ENCODE peak calls at places on chromosomes 5 and 9, in six cellular contexts. One of them, this sample, is unnamed.

GRCh38 chr5:124902097-124902821 is 155.8 kb upstream of the ZNF608 start:
- DNase-seq in GF-D8: peak
- DNase-seq in spleen: no peak
- DNase-seq in stimulated activated CD4-positive, alpha-beta T cell treated with anti-CD3 and anti-CD28 coated beads, Interleukin-2, amount 100 ng/mL, for 48 hours: no peak
- DNase-seq in SW 1271: no peak
- DNase-seq in non-pigmented ciliary epithelial cell: no peak
- DNase-seq in this sample: no peak

GRCh38 chr5:120958877-120959485 is 494.9 kb downstream of the PRR16 start:
- DNase-seq in stimulated activated CD4-positive, alpha-beta T cell treated with anti-CD3 and anti-CD28 coated beads, Interleukin-2, amount 100 ng/mL, for 48 hours: no peak
- DNase-seq in spleen: no peak
- DNase-seq in GF-D8: no peak
- DNase-seq in SW 1271: no peak
- DNase-seq in non-pigmented ciliary epithelial cell: no peak
- DNase-seq in this sample: no peak

GRCh38 chr5:171535162-171535561 is 115.7 kb downstream of the FGF18 start:
- DNase-seq in non-pigmented ciliary epithelial cell: no peak
- DNase-seq in SW 1271: no peak
- DNase-seq in spleen: no peak
- DNase-seq in stimulated activated CD4-positive, alpha-beta T cell treated with anti-CD3 and anti-CD28 coated beads, Interleukin-2, amount 100 ng/mL, for 48 hours: no peak
- DNase-seq in GF-D8: no peak
- DNase-seq in this sample: no peak

GRCh38 chr5:134227259-134227658 is 1.4 kb upstream of the PPP2CA start:
- DNase-seq in GF-D8: no peak
- DNase-seq in SW 1271: no peak
- DNase-seq in stimulated activated CD4-positive, alpha-beta T cell treated with anti-CD3 and anti-CD28 coated beads, Interleukin-2, amount 100 ng/mL, for 48 hours: no peak
- DNase-seq in spleen: no peak
- DNase-seq in non-pigmented ciliary epithelial cell: no peak
- DNase-seq in this sample: no peak

GRCh38 chr5:90015584-90016018 is 394.0 kb downstream of the CETN3 start:
- DNase-seq in spleen: no peak
- DNase-seq in stimulated activated CD4-positive, alpha-beta T cell treated with anti-CD3 and anti-CD28 coated beads, Interleukin-2, amount 100 ng/mL, for 48 hours: no peak
- DNase-seq in non-pigmented ciliary epithelial cell: peak
- DNase-seq in SW 1271: no peak
- DNase-seq in GF-D8: no peak
- DNase-seq in this sample: no peak

GRCh38 chr9:116165912-116166311 is 12.3 kb downstream of the PAPPA start:
- DNase-seq in GF-D8: no peak
- DNase-seq in SW 1271: no peak
- DNase-seq in spleen: no peak
- DNase-seq in stimulated activated CD4-positive, alpha-beta T cell treated with anti-CD3 and anti-CD28 coated beads, Interleukin-2, amount 100 ng/mL, for 48 hours: no peak
- DNase-seq in non-pigmented ciliary epithelial cell: no peak
- DNase-seq in this sample: no peak

GRCh38 chr9:137411670-137412380 is 11.1 kb downstream of the EXD3 start:
- DNase-seq in GF-D8: peak
- DNase-seq in SW 1271: peak
- DNase-seq in stimulated activated CD4-positive, alpha-beta T cell treated with anti-CD3 and anti-CD28 coated beads, Interleukin-2, amount 100 ng/mL, for 48 hours: peak
- DNase-seq in non-pigmented ciliary epithelial cell: peak
- DNase-seq in spleen: peak
- DNase-seq in this sample: peak

GRCh38 chr9:83220737-83221136 is 157.8 kb upstream of the RASEF start:
- DNase-seq in stimulated activated CD4-positive, alpha-beta T cell treated with anti-CD3 and anti-CD28 coated beads, Interleukin-2, amount 100 ng/mL, for 48 hours: no peak
- DNase-seq in GF-D8: no peak
- DNase-seq in SW 1271: no peak
- DNase-seq in non-pigmented ciliary epithelial cell: peak
- DNase-seq in spleen: no peak
- DNase-seq in this sample: no peak

GRCh38 chr5:168086736-168087135 is 204.7 kb upstream of the WWC1 start:
- DNase-seq in GF-D8: no peak
- DNase-seq in stimulated activated CD4-positive, alpha-beta T cell treated with anti-CD3 and anti-CD28 coated beads, Interleukin-2, amount 100 ng/mL, for 48 hours: no peak
- DNase-seq in SW 1271: no peak
- DNase-seq in spleen: no peak
- DNase-seq in non-pigmented ciliary epithelial cell: no peak
- DNase-seq in this sample: no peak

GRCh38 chr5:175715627-175716522 is 58.0 kb downstream of the HRH2 start:
- DNase-seq in non-pigmented ciliary epithelial cell: no peak
- DNase-seq in stimulated activated CD4-positive, alpha-beta T cell treated with anti-CD3 and anti-CD28 coated beads, Interleukin-2, amount 100 ng/mL, for 48 hours: no peak
- DNase-seq in SW 1271: no peak
- DNase-seq in GF-D8: no peak
- DNase-seq in spleen: peak
- DNase-seq in this sample: peak

GRCh38 chr5:13244151-13244550 is 700.3 kb downstream of the DNAH5 start:
- DNase-seq in spleen: peak
- DNase-seq in GF-D8: no peak
- DNase-seq in SW 1271: no peak
- DNase-seq in stimulated activated CD4-positive, alpha-beta T cell treated with anti-CD3 and anti-CD28 coated beads, Interleukin-2, amount 100 ng/mL, for 48 hours: no peak
- DNase-seq in non-pigmented ciliary epithelial cell: no peak
- DNase-seq in this sample: no peak

GRCh38 chr5:44774279-44774880 is 34.4 kb upstream of the MRPS30 start:
- DNase-seq in spleen: no peak
- DNase-seq in non-pigmented ciliary epithelial cell: peak
- DNase-seq in stimulated activated CD4-positive, alpha-beta T cell treated with anti-CD3 and anti-CD28 coated beads, Interleukin-2, amount 100 ng/mL, for 48 hours: no peak
- DNase-seq in SW 1271: no peak
- DNase-seq in GF-D8: no peak
- DNase-seq in this sample: no peak

GRCh38 chr9:100277166-100277979 is 75.4 kb downstream of the TEX10 start:
- DNase-seq in non-pigmented ciliary epithelial cell: peak
- DNase-seq in spleen: no peak
- DNase-seq in GF-D8: no peak
- DNase-seq in SW 1271: no peak
- DNase-seq in stimulated activated CD4-positive, alpha-beta T cell treated with anti-CD3 and anti-CD28 coated beads, Interleukin-2, amount 100 ng/mL, for 48 hours: no peak
- DNase-seq in this sample: no peak

GRCh38 chr9:503881-504852 is 289.5 kb downstream of the DOCK8 start:
- DNase-seq in GF-D8: peak
- DNase-seq in non-pigmented ciliary epithelial cell: no peak
- DNase-seq in stimulated activated CD4-positive, alpha-beta T cell treated with anti-CD3 and anti-CD28 coated beads, Interleukin-2, amount 100 ng/mL, for 48 hours: peak
- DNase-seq in spleen: peak
- DNase-seq in SW 1271: no peak
- DNase-seq in this sample: peak

GRCh38 chr9:88090151-88090581 is 48.1 kb downstream of the SPATA31C2 start:
- DNase-seq in non-pigmented ciliary epithelial cell: no peak
- DNase-seq in SW 1271: no peak
- DNase-seq in stimulated activated CD4-positive, alpha-beta T cell treated with anti-CD3 and anti-CD28 coated beads, Interleukin-2, amount 100 ng/mL, for 48 hours: no peak
- DNase-seq in GF-D8: no peak
- DNase-seq in spleen: no peak
- DNase-seq in this sample: no peak

GRCh38 chr5:69341520-69342161 is 9.0 kb upstream of the CCDC125 start:
- DNase-seq in spleen: no peak
- DNase-seq in stimulated activated CD4-positive, alpha-beta T cell treated with anti-CD3 and anti-CD28 coated beads, Interleukin-2, amount 100 ng/mL, for 48 hours: no peak
- DNase-seq in non-pigmented ciliary epithelial cell: no peak
- DNase-seq in GF-D8: no peak
- DNase-seq in SW 1271: no peak
- DNase-seq in this sample: no peak

GRCh38 chr9:79489241-79490000 is 82.3 kb upstream of the TLE4 start:
- DNase-seq in SW 1271: no peak
- DNase-seq in stimulated activated CD4-positive, alpha-beta T cell treated with anti-CD3 and anti-CD28 coated beads, Interleukin-2, amount 100 ng/mL, for 48 hours: no peak
- DNase-seq in GF-D8: no peak
- DNase-seq in spleen: no peak
- DNase-seq in non-pigmented ciliary epithelial cell: peak
- DNase-seq in this sample: peak

GRCh38 chr9:109974143-109974917 is 194.3 kb downstream of the PALM2AKAP2 start:
- DNase-seq in SW 1271: no peak
- DNase-seq in stimulated activated CD4-positive, alpha-beta T cell treated with anti-CD3 and anti-CD28 coated beads, Interleukin-2, amount 100 ng/mL, for 48 hours: peak
- DNase-seq in non-pigmented ciliary epithelial cell: no peak
- DNase-seq in spleen: peak
- DNase-seq in GF-D8: no peak
- DNase-seq in this sample: no peak

GRCh38 chr5:16981700-16982099 is 45.6 kb upstream of the MYO10 start:
- DNase-seq in spleen: no peak
- DNase-seq in GF-D8: no peak
- DNase-seq in SW 1271: no peak
- DNase-seq in non-pigmented ciliary epithelial cell: no peak
- DNase-seq in stimulated activated CD4-positive, alpha-beta T cell treated with anti-CD3 and anti-CD28 coated beads, Interleukin-2, amount 100 ng/mL, for 48 hours: no peak
- DNase-seq in this sample: no peak

GRCh38 chr9:35518981-35519679 is 29.2 kb downstream of the RUSC2 start:
- DNase-seq in GF-D8: no peak
- DNase-seq in stimulated activated CD4-positive, alpha-beta T cell treated with anti-CD3 and anti-CD28 coated beads, Interleukin-2, amount 100 ng/mL, for 48 hours: no peak
- DNase-seq in non-pigmented ciliary epithelial cell: no peak
- DNase-seq in spleen: no peak
- DNase-seq in SW 1271: no peak
- DNase-seq in this sample: no peak

GRCh38 chr5:74415695-74416102 is 224.8 kb downstream of the ENC1 start:
- DNase-seq in SW 1271: no peak
- DNase-seq in spleen: no peak
- DNase-seq in non-pigmented ciliary epithelial cell: no peak
- DNase-seq in GF-D8: no peak
- DNase-seq in stimulated activated CD4-positive, alpha-beta T cell treated with anti-CD3 and anti-CD28 coated beads, Interleukin-2, amount 100 ng/mL, for 48 hours: no peak
- DNase-seq in this sample: no peak

GRCh38 chr5:133707629-133708028 is 95.3 kb upstream of the FSTL4 start:
- DNase-seq in GF-D8: no peak
- DNase-seq in spleen: peak
- DNase-seq in SW 1271: no peak
- DNase-seq in stimulated activated CD4-positive, alpha-beta T cell treated with anti-CD3 and anti-CD28 coated beads, Interleukin-2, amount 100 ng/mL, for 48 hours: no peak
- DNase-seq in non-pigmented ciliary epithelial cell: no peak
- DNase-seq in this sample: no peak

GRCh38 chr5:407801-408268 is 35.1 kb upstream of the EXOC3 start:
- DNase-seq in SW 1271: no peak
- DNase-seq in stimulated activated CD4-positive, alpha-beta T cell treated with anti-CD3 and anti-CD28 coated beads, Interleukin-2, amount 100 ng/mL, for 48 hours: no peak
- DNase-seq in non-pigmented ciliary epithelial cell: no peak
- DNase-seq in GF-D8: no peak
- DNase-seq in spleen: no peak
- DNase-seq in this sample: peak

GRCh38 chr5:17327048-17327447 is 109.6 kb downstream of the BASP1 start:
- DNase-seq in stimulated activated CD4-positive, alpha-beta T cell treated with anti-CD3 and anti-CD28 coated beads, Interleukin-2, amount 100 ng/mL, for 48 hours: no peak
- DNase-seq in GF-D8: no peak
- DNase-seq in spleen: no peak
- DNase-seq in non-pigmented ciliary epithelial cell: no peak
- DNase-seq in SW 1271: no peak
- DNase-seq in this sample: no peak

This sample was measured in posterior vena cava.